ENCODE peak calls at places on chromosomes 3 and 15, in five cellular contexts. Z, E, U, W and L are unnamed samples.

GRCh38 chr15:74258456-74259323 is 22.6 kb downstream of the CCDC33 start:
- DNase-seq in Z (no peak), E (no peak), U (no peak), W (no peak), L (no peak)

GRCh38 chr3:65473746-65474145 is 565.0 kb downstream of the MAGI1 start:
- DNase-seq in Z (no peak), E (no peak), U (no peak), W (no peak), L (no peak)

GRCh38 chr3:184586871-184587270 is 25.3 kb downstream of the EPHB3 start:
- DNase-seq in Z (no peak), E (no peak), U (no peak), W (no peak), L (no peak)

GRCh38 chr3:14570864-14571263 is 30.7 kb upstream of the GRIP2 start:
- DNase-seq in Z (no peak), E (no peak), U (no peak), W (no peak), L (no peak)

GRCh38 chr3:143358793-143359491 is 239.4 kb downstream of the CHST2 start:
- DNase-seq in Z (no peak), E (no peak), U (no peak), W (no peak), L (no peak)

GRCh38 chr15:43775411-43775965 is 1.3 kb downstream of the ELL3 start:
- DNase-seq in Z (peak; percentile 54), E (no peak), U (peak; percentile 67), W (no peak), L (peak; percentile 50)

GRCh38 chr15:45991863-45992262 is 357.0 kb downstream of the SQOR start:
- DNase-seq in Z (no peak), E (no peak), U (no peak), W (no peak), L (no peak)

GRCh38 chr15:90291679-90292356 is 26.3 kb downstream of the NGRN start:
- DNase-seq in Z (no peak), E (no peak), U (peak; percentile 28), W (no peak), L (no peak)

GRCh38 chr15:89496155-89497098 is at the start of gene RHCG:
- DNase-seq in Z (peak; percentile 47), E (peak; percentile 78), U (peak; percentile 18), W (no peak), L (no peak)

GRCh38 chr3:197734667-197735318 is 1.9 kb downstream of the RUBCN start:
- DNase-seq in Z (no peak), E (no peak), U (no peak), W (peak; percentile 90), L (no peak)

GRCh38 chr15:43524254-43524847 is 6.9 kb downstream of the MAP1A start:
- DNase-seq in Z (no peak), E (no peak), U (no peak), W (no peak), L (no peak)

GRCh38 chr3:100260081-100260684 is 609 bp upstream of the TBC1D23 start:
- DNase-seq in Z (peak; percentile 27), E (no peak), U (peak; percentile 47), W (no peak), L (peak; percentile 71)

GRCh38 chr3:31096661-31097060 is 202.2 kb upstream of the GADL1 start:
- DNase-seq in Z (no peak), E (no peak), U (no peak), W (no peak), L (no peak)

GRCh38 chr3:194852345-194852744 is 166.7 kb downstream of the FAM43A start:
- DNase-seq in Z (no peak), E (no peak), U (peak; percentile 31), W (no peak), L (no peak)

GRCh38 chr15:70291295-70291694 is 193.6 kb upstream of the TLE3 start:
- DNase-seq in Z (no peak), E (no peak), U (no peak), W (no peak), L (no peak)

GRCh38 chr3:100221159-100221558 is 39.6 kb upstream of the TBC1D23 start:
- DNase-seq in Z (no peak), E (no peak), U (no peak), W (no peak), L (no peak)

GRCh38 chr3:194633349-194634004 is at the start of gene TMEM44:
- DNase-seq in Z (peak; percentile 87), E (no peak), U (peak; percentile 65), W (peak; percentile 27), L (peak; percentile 81)

GRCh38 chr3:185537369-185537970 is 14.9 kb downstream of the LIPH start:
- DNase-seq in Z (no peak), E (no peak), U (no peak), W (peak; percentile 97), L (no peak)

GRCh38 chr15:52496776-52497470 is 31.8 kb downstream of the MYO5A start:
- DNase-seq in Z (no peak), E (no peak), U (peak; percentile 12), W (no peak), L (no peak)

GRCh38 chr3:185733980-185734724 is 90.7 kb downstream of the IGF2BP2 start:
- DNase-seq in Z (no peak), E (no peak), U (peak; percentile 78), W (no peak), L (no peak)

GRCh38 chr3:73569246-73569760 is 55.4 kb downstream of the PDZRN3 start:
- DNase-seq in Z (no peak), E (no peak), U (no peak), W (no peak), L (no peak)

GRCh38 chr3:15042936-15043335 is 22.2 kb downstream of the MRPS25 start:
- DNase-seq in Z (no peak), E (no peak), U (no peak), W (no peak), L (no peak)

GRCh38 chr15:70016511-70016994 is 81.2 kb downstream of the TLE3 start:
- DNase-seq in Z (no peak), E (no peak), U (no peak), W (peak; percentile 82), L (no peak)

GRCh38 chr15:39896837-39897236 is 23.2 kb downstream of the GPR176 start:
- DNase-seq in Z (no peak), E (no peak), U (no peak), W (no peak), L (no peak)

GRCh38 chr3:124774305-124774673 is 44.0 kb downstream of the UMPS start:
- DNase-seq in Z (no peak), E (no peak), U (no peak), W (no peak), L (no peak)

GRCh38 chr3:70989174-70989573 is 594.4 kb downstream of the FOXP1 start:
- DNase-seq in Z (no peak), E (no peak), U (no peak), W (no peak), L (no peak)

GRCh38 chr3:166697495-166697894 is 682.6 kb downstream of the ZBBX start:
- DNase-seq in Z (no peak), E (no peak), U (no peak), W (no peak), L (no peak)

GRCh38 chr3:27883266-27883665 is 161.1 kb upstream of the EOMES start:
- DNase-seq in Z (no peak), E (no peak), U (no peak), W (no peak), L (no peak)

GRCh38 chr3:188948658-188949400 is 222.9 kb upstream of the TPRG1 start:
- DNase-seq in Z (no peak), E (no peak), U (peak; percentile 85), W (no peak), L (no peak)

GRCh38 chr3:45064512-45065372 is 38.6 kb downstream of the CLEC3B start:
- DNase-seq in Z (no peak), E (no peak), U (peak; percentile 47), W (no peak), L (no peak)
- TF ChIP-seq POLR2A in Z (no peak), E (no peak), U (no peak), W (no peak), L (no peak)

GRCh38 chr3:38139652-38140051 is 1.2 kb downstream of the MYD88 start:
- DNase-seq in Z (peak; percentile 15), E (peak; percentile 38), U (no peak), W (no peak), L (no peak)
- H3K4me1 ChIP-seq in Z (peaks cover 9% of the 10 kb centered on the region), E (peaks cover 50% of the 10 kb centered on the region), U (peaks cover 18% of the 10 kb centered on the region), W (peaks cover 37% of the 10 kb centered on the region), L (peaks cover 19% of the 10 kb centered on the region)

GRCh38 chr3:43013743-43014155 is 34.6 kb downstream of the GASK1A start:
- DNase-seq in Z (no peak), E (peak; percentile 24), U (no peak), W (no peak), L (no peak)
- H3K9me3 ChIP-seq in Z (no peaks in the 10 kb centered on the region), E (no peaks in the 10 kb centered on the region), U (no peaks in the 10 kb centered on the region), W (peaks cover 18% of the 10 kb centered on the region), L (no peaks in the 10 kb centered on the region)

GRCh38 chr3:170038434-170039110 is 777 bp downstream of the GPR160 start:
- DNase-seq in Z (peak; percentile 54), E (no peak), U (no peak), W (no peak), L (no peak)

GRCh38 chr3:170043506-170043905 is 5.7 kb downstream of the GPR160 start:
- DNase-seq in Z (no peak), E (no peak), U (no peak), W (no peak), L (no peak)

GRCh38 chr3:170040283-170040907 is 2.6 kb downstream of the GPR160 start:
- DNase-seq in Z (no peak), E (no peak), U (no peak), W (no peak), L (no peak)

GRCh38 chr3:170033489-170033888 is 4.3 kb upstream of the GPR160 start:
- DNase-seq in Z (no peak), E (no peak), U (no peak), W (no peak), L (no peak)

DNA sequence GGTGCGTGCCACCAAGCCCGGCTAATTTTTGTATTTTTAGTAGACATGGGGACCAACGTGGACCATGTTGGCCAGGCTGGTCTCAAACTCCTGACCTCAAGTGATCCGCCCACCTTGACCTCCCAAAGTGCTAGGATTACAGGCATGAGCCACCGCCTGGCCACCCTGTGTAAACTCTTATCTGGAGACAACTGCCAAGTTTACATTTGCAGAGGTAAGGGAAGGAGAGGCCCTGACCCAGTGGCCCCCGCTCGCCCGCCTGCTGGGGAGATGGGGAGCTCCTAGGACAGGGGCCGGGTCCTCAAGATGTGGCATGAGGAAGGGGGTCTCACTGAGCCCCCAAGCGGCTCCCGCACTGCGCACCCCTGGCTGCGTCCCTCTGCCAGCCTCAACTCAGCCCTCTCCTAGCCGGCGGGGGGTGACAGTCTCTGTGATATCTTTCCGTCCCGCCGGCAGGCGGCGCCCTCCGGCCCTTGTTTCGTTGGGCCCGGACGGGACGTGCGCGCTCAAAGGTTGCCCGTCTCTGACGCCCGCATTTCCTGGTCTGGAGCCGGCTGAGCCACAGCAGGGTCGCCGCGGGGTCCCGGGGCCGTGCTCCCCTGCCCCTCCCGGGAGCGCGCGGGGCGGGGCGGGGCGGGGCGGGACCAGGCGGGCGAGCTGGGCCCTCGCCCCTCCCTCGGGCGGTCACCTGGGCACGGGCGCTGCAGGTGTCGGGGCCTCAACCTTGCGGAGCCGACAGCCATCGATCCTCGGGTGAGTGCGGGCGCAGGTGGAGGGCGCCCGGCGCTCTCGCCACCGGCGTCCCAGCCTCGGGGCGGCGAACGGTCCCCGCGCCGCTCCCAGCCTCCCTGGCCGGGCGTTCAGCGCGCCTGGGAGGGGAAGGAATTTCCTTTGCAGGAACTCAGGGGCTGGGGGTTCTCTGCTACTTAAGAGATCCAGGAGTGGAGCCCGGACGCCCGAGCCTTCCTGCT is at the start of gene GPR160:
- DNase-seq in Z (peak; percentile 89), E (peak; percentile 87), U (peak; percentile 71), W (no peak), L (peak; percentile 68)
- TF ChIP-seq POLR2A in Z (no peak), E (no peak), U (no peak), W (peak; percentile 79), L (no peak)